ENCODE peak calls at places on chromosomes 12 and 14, in ten cellular contexts. V, H, C, W, K, Z, R, X, N and J are unnamed samples.

GRCh38 chr14:93081875-93082570 is 33.7 kb downstream of the ITPK1 start:
- DNase-seq in H (no peak), N (no peak), C (no peak), K (no peak), W (no peak), V (no peak), Z (no peak), R (no peak), X (no peak), J (no peak)

GRCh38 chr12:108635201-108635996 is 1.7 kb upstream of the SELPLG start:
- DNase-seq in Z (no peak), N (no peak), H (no peak), R (peak; percentile 43), W (no peak), K (no peak), C (no peak), V (no peak), X (no peak), J (no peak)

GRCh38 chr14:86481105-86481504 is 951.2 kb downstream of the FLRT2 start:
- DNase-seq in K (no peak), X (no peak), N (peak; percentile 5), Z (no peak), R (no peak), V (no peak), W (no peak), H (no peak), C (no peak), J (no peak)

GRCh38 chr12:13049816-13050215 is 5.6 kb downstream of the FAM234B start:
- DNase-seq in C (no peak), W (no peak), X (no peak), N (no peak), K (peak; percentile 41), Z (no peak), R (no peak), H (no peak), V (peak; percentile 76), J (no peak)

GRCh38 chr12:4036872-4037271 is 163.7 kb upstream of the PARP11 start:
- DNase-seq in N (no peak), W (no peak), C (no peak), H (no peak), X (no peak), K (no peak), Z (no peak), V (peak; percentile 18), R (no peak), J (no peak)

GRCh38 chr14:99561827-99562226 is 42.2 kb downstream of the CCDC85C start:
- DNase-seq in R (no peak), V (no peak), K (no peak), N (peak; percentile 63), Z (no peak), C (no peak), H (no peak), W (no peak), X (no peak), J (no peak)

GRCh38 chr14:31261859-31262739 is 54.5 kb upstream of the HECTD1 start:
- DNase-seq in Z (no peak), V (peak; percentile 82), X (peak; percentile 68), C (no peak), R (no peak), W (no peak), N (no peak), H (peak; percentile 86), K (peak; percentile 85), J (no peak)

GRCh38 chr12:53065470-53065869 is 13.7 kb downstream of the SPRYD3 start:
- DNase-seq in H (no peak), K (no peak), R (no peak), V (no peak), X (no peak), C (no peak), W (no peak), Z (no peak), N (no peak), J (no peak)